ENCODE peak calls at places on chromosomes 2 and 18, in seven cellular contexts. One of them, this sample, is unnamed.

GRCh38 chr2:159035790-159036411 is 67.5 kb downstream of the TANC1 start:
- DNase-seq in H1: no peak
- DNase-seq in suprapubic skin: no peak
- DNase-seq in upper lobe of left lung: peak
- DNase-seq in HCT116: peak
- DNase-seq in GM12878: no peak
- DNase-seq in breast epithelium: peak
- DNase-seq in this sample: no peak

GRCh38 chr18:77147418-77147852 is 14.9 kb upstream of the MBP start:
- DNase-seq in H1: no peak
- DNase-seq in suprapubic skin: no peak
- DNase-seq in upper lobe of left lung: no peak
- DNase-seq in HCT116: no peak
- DNase-seq in GM12878: no peak
- DNase-seq in breast epithelium: no peak
- DNase-seq in this sample: no peak

GRCh38 chr18:13376298-13376840 is 157.8 kb downstream of the LDLRAD4 start:
- DNase-seq in H1: no peak
- DNase-seq in suprapubic skin: peak
- DNase-seq in upper lobe of left lung: peak
- DNase-seq in HCT116: no peak
- DNase-seq in GM12878: no peak
- DNase-seq in breast epithelium: no peak
- DNase-seq in this sample: no peak

GRCh38 chr18:37483984-37484892 is 81.4 kb downstream of the CELF4 start:
- DNase-seq in H1: no peak
- DNase-seq in suprapubic skin: no peak
- DNase-seq in upper lobe of left lung: no peak
- DNase-seq in HCT116: no peak
- DNase-seq in GM12878: no peak
- DNase-seq in breast epithelium: no peak
- DNase-seq in this sample: no peak

GRCh38 chr2:17600805-17601204 is 60.3 kb downstream of the VSNL1 start:
- DNase-seq in H1: no peak
- DNase-seq in suprapubic skin: no peak
- DNase-seq in upper lobe of left lung: no peak
- DNase-seq in HCT116: no peak
- DNase-seq in GM12878: no peak
- DNase-seq in breast epithelium: no peak
- DNase-seq in this sample: no peak

GRCh38 chr2:215833531-215834162 is 179.7 kb downstream of the MREG start:
- DNase-seq in H1: no peak
- DNase-seq in suprapubic skin: no peak
- DNase-seq in upper lobe of left lung: no peak
- DNase-seq in HCT116: peak
- DNase-seq in GM12878: no peak
- DNase-seq in breast epithelium: no peak
- DNase-seq in this sample: no peak

GRCh38 chr2:241775223-241776177 is 1.1 kb upstream of the GAL3ST2 start:
- DNase-seq in H1: peak
- DNase-seq in suprapubic skin: peak
- DNase-seq in upper lobe of left lung: peak
- DNase-seq in HCT116: no peak
- DNase-seq in GM12878: no peak
- DNase-seq in breast epithelium: peak
- DNase-seq in this sample: no peak

GRCh38 chr2:191800874-191801273 is 46.0 kb downstream of the CAVIN2 start:
- DNase-seq in H1: no peak
- DNase-seq in suprapubic skin: no peak
- DNase-seq in upper lobe of left lung: no peak
- DNase-seq in HCT116: no peak
- DNase-seq in GM12878: no peak
- DNase-seq in breast epithelium: no peak
- DNase-seq in this sample: no peak

GRCh38 chr2:195330513-195330956 is 326.5 kb upstream of the SLC39A10 start:
- DNase-seq in H1: no peak
- DNase-seq in suprapubic skin: no peak
- DNase-seq in upper lobe of left lung: no peak
- DNase-seq in HCT116: no peak
- DNase-seq in GM12878: no peak
- DNase-seq in breast epithelium: no peak
- DNase-seq in this sample: no peak

GRCh38 chr18:68355637-68356036 is 359.3 kb downstream of the TMX3 start:
- DNase-seq in H1: no peak
- DNase-seq in suprapubic skin: no peak
- DNase-seq in upper lobe of left lung: no peak
- DNase-seq in HCT116: no peak
- DNase-seq in GM12878: no peak
- DNase-seq in breast epithelium: no peak
- DNase-seq in this sample: no peak

GRCh38 chr2:213234641-213235040 is 49.6 kb upstream of the SPAG16 start:
- DNase-seq in H1: no peak
- DNase-seq in suprapubic skin: no peak
- DNase-seq in upper lobe of left lung: no peak
- DNase-seq in HCT116: no peak
- DNase-seq in GM12878: no peak
- DNase-seq in breast epithelium: no peak
- DNase-seq in this sample: no peak

GRCh38 chr18:36296591-36297418 is 708 bp upstream of the FHOD3 start:
- DNase-seq in H1: peak
- DNase-seq in suprapubic skin: no peak
- DNase-seq in upper lobe of left lung: no peak
- DNase-seq in HCT116: peak
- DNase-seq in GM12878: no peak
- DNase-seq in breast epithelium: peak
- DNase-seq in this sample: peak

GRCh38 chr2:18237298-18237697 is 323.2 kb downstream of the RDH14 start:
- DNase-seq in H1: no peak
- DNase-seq in suprapubic skin: no peak
- DNase-seq in upper lobe of left lung: no peak
- DNase-seq in HCT116: no peak
- DNase-seq in GM12878: no peak
- DNase-seq in breast epithelium: no peak
- DNase-seq in this sample: no peak

GRCh38 chr2:133733856-133734255 is 165.6 kb upstream of the NCKAP5 start:
- DNase-seq in H1: no peak
- DNase-seq in suprapubic skin: no peak
- DNase-seq in upper lobe of left lung: no peak
- DNase-seq in HCT116: no peak
- DNase-seq in GM12878: no peak
- DNase-seq in breast epithelium: no peak
- DNase-seq in this sample: no peak

GRCh38 chr2:184562532-184562931 is 35.8 kb upstream of the ZNF804A start:
- DNase-seq in H1: no peak
- DNase-seq in suprapubic skin: no peak
- DNase-seq in upper lobe of left lung: peak
- DNase-seq in HCT116: no peak
- DNase-seq in GM12878: no peak
- DNase-seq in breast epithelium: no peak
- DNase-seq in this sample: no peak

GRCh38 chr2:86703704-86704370 is 16.3 kb upstream of the RMND5A start:
- DNase-seq in H1: no peak
- DNase-seq in suprapubic skin: no peak
- DNase-seq in upper lobe of left lung: no peak
- DNase-seq in HCT116: peak
- DNase-seq in GM12878: no peak
- DNase-seq in breast epithelium: no peak
- DNase-seq in this sample: no peak

GRCh38 chr2:172102159-172102857 is 392 bp downstream of the DLX2 start:
- DNase-seq in H1: no peak
- DNase-seq in suprapubic skin: no peak
- DNase-seq in upper lobe of left lung: no peak
- DNase-seq in HCT116: no peak
- DNase-seq in GM12878: no peak
- DNase-seq in breast epithelium: no peak
- DNase-seq in this sample: no peak
- TF ChIP-seq POLR2A in H1: no peak
- TF ChIP-seq POLR2A in suprapubic skin: no peak
- TF ChIP-seq POLR2A in upper lobe of left lung: no peak
- TF ChIP-seq POLR2A in HCT116: no peak
- TF ChIP-seq POLR2A in GM12878: no peak
- TF ChIP-seq POLR2A in breast epithelium: no peak
- TF ChIP-seq POLR2A in this sample: no peak

DNA sequence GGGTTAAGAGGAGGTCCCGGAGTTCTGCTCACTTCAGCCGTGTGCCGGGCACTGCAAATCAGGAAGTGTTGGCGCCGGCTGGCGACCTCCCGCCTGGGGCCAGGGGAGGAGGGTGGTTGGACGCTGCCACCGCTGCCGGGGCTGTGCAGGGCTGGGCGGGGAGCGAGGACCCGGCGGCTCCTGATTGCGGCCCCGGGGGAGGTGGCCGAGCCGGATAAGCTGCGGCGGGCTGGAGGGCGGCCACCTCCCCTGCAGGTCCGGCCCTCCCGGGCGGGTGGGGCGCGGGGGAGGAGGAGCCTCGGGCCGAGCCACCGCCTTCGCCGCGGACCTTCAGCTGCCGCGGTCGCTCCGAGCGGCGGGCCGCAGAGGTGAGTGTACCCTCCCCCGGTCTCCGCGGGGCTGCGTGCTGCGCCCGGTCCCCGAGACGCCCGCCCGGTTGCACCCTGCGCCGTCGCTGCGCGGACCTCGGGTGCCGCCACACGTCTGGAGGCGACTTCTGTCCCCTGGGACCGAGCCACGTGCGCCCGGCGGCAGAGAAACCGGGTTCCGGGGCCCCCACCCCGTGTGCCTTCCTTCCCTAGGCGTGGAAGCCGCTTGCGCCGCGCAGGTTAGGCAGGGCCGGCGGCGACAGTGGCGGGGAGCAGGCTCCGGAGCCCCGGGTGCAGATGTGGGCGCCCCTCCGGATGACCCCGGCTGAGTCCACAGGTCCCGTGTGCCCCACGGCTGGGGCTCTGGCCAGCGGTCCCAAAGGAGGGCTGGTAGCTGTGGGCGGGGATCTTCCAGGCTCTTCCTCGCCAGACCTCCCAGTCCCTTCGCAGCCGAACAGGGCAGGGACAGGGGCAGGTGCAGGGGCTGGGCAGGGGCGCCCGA is at the start of gene STEAP3:
- DNase-seq in H1: peak
- DNase-seq in suprapubic skin: peak
- DNase-seq in upper lobe of left lung: peak
- DNase-seq in HCT116: peak
- DNase-seq in GM12878: no peak
- DNase-seq in breast epithelium: peak
- DNase-seq in this sample: peak
- TF ChIP-seq POLR2AphosphoS5 in H1: no peak
- TF ChIP-seq POLR2AphosphoS5 in suprapubic skin: no peak
- TF ChIP-seq POLR2AphosphoS5 in upper lobe of left lung: no peak
- TF ChIP-seq POLR2AphosphoS5 in HCT116: peak
- TF ChIP-seq POLR2AphosphoS5 in GM12878: no peak
- TF ChIP-seq POLR2AphosphoS5 in breast epithelium: no peak
- TF ChIP-seq POLR2AphosphoS5 in this sample: no peak

GRCh38 chr2:152046940-152047339 is 51.9 kb downstream of the CACNB4 start:
- DNase-seq in H1: no peak
- DNase-seq in suprapubic skin: no peak
- DNase-seq in upper lobe of left lung: no peak
- DNase-seq in HCT116: no peak
- DNase-seq in GM12878: peak
- DNase-seq in breast epithelium: no peak
- DNase-seq in this sample: no peak
- TF ChIP-seq POLR2A in H1: no peak
- TF ChIP-seq POLR2A in suprapubic skin: no peak
- TF ChIP-seq POLR2A in upper lobe of left lung: no peak
- TF ChIP-seq POLR2A in HCT116: no peak
- TF ChIP-seq POLR2A in GM12878: no peak
- TF ChIP-seq POLR2A in breast epithelium: no peak
- TF ChIP-seq POLR2A in this sample: no peak

GRCh38 chr2:20448246-20449046 is 1.6 kb downstream of the RHOB start:
- DNase-seq in H1: no peak
- DNase-seq in suprapubic skin: peak
- DNase-seq in upper lobe of left lung: peak
- DNase-seq in HCT116: no peak
- DNase-seq in GM12878: no peak
- DNase-seq in breast epithelium: no peak
- DNase-seq in this sample: no peak

GRCh38 chr2:20446280-20446916 is 476 bp upstream of the RHOB start:
- DNase-seq in H1: no peak
- DNase-seq in suprapubic skin: peak
- DNase-seq in upper lobe of left lung: peak
- DNase-seq in HCT116: no peak
- DNase-seq in GM12878: no peak
- DNase-seq in breast epithelium: no peak
- DNase-seq in this sample: no peak

GRCh38 chr2:20449501-20450200 is 2.8 kb downstream of the RHOB start:
- DNase-seq in H1: no peak
- DNase-seq in suprapubic skin: no peak
- DNase-seq in upper lobe of left lung: peak
- DNase-seq in HCT116: no peak
- DNase-seq in GM12878: no peak
- DNase-seq in breast epithelium: no peak
- DNase-seq in this sample: no peak

GRCh38 chr2:20446917-20447436 is at the start of gene RHOB:
- DNase-seq in H1: peak
- DNase-seq in suprapubic skin: peak
- DNase-seq in upper lobe of left lung: peak
- DNase-seq in HCT116: peak
- DNase-seq in GM12878: peak
- DNase-seq in breast epithelium: peak
- DNase-seq in this sample: peak

GRCh38 chr2:20447437-20448245 is 767 bp downstream of the RHOB start:
- DNase-seq in H1: peak
- DNase-seq in suprapubic skin: peak
- DNase-seq in upper lobe of left lung: peak
- DNase-seq in HCT116: no peak
- DNase-seq in GM12878: no peak
- DNase-seq in breast epithelium: peak
- DNase-seq in this sample: peak
- TF ChIP-seq POLR2AphosphoS5 in H1: no peak
- TF ChIP-seq POLR2AphosphoS5 in suprapubic skin: peak
- TF ChIP-seq POLR2AphosphoS5 in upper lobe of left lung: peak
- TF ChIP-seq POLR2AphosphoS5 in HCT116: no peak
- TF ChIP-seq POLR2AphosphoS5 in GM12878: no peak
- TF ChIP-seq POLR2AphosphoS5 in breast epithelium: peak
- TF ChIP-seq POLR2AphosphoS5 in this sample: no peak